ENCODE peak calls at places on chromosomes 2 and 18, in five cellular contexts. J, E, V, D and O are unnamed samples.

GRCh38 chr2:236249066-236249465 is 15.1 kb downstream of the ASB18 start:
- DNase-seq in J (no peak), E (no peak), V (no peak), D (no peak), O (no peak)

GRCh38 chr18:78871631-78872030 is 108.0 kb upstream of the SALL3 start:
- DNase-seq in V (no peak), J (no peak), E (no peak), D (no peak), O (no peak)

GRCh38 chr18:35728676-35729075 is 147.1 kb downstream of the GALNT1 start:
- DNase-seq in D (no peak), V (peak; percentile 18), J (no peak), E (no peak), O (no peak)

GRCh38 chr18:33605250-33605649 is 27.2 kb downstream of the ASXL3 start:
- DNase-seq in J (no peak), D (peak; percentile 5), V (peak; percentile 19), E (no peak), O (no peak)

GRCh38 chr2:219626540-219626939 is 890 bp upstream of the SLC4A3 start:
- DNase-seq in D (no peak), J (no peak), V (no peak), E (no peak), O (no peak)

GRCh38 chr2:217958889-217959235 is 43.9 kb downstream of the TNS1 start:
- DNase-seq in J (no peak), E (no peak), V (no peak), D (no peak), O (peak; percentile 8)

GRCh38 chr2:12317853-12318426 is 398.8 kb upstream of the TRIB2 start:
- DNase-seq in D (no peak), V (peak; percentile 89), E (peak; percentile 98), J (no peak), O (no peak)

GRCh38 chr2:9655441-9656269 is 24.9 kb upstream of the YWHAQ start:
- DNase-seq in J (peak; percentile 55), D (no peak), V (peak; percentile 79), E (peak; percentile 45), O (no peak)

GRCh38 chr2:80105020-80105419 is 199.5 kb downstream of the LRRTM1 start:
- DNase-seq in D (no peak), V (no peak), E (peak; percentile 78), J (no peak), O (no peak)

GRCh38 chr2:138298900-138299299 is 202.7 kb upstream of the SPOPL start:
- DNase-seq in V (no peak), J (peak; percentile 15), E (no peak), D (no peak), O (no peak)

GRCh38 chr2:149483004-149483605 is 104.5 kb downstream of the MMADHC start:
- DNase-seq in D (no peak), J (no peak), E (peak; percentile 14), V (peak; percentile 16), O (no peak)

GRCh38 chr2:23604731-23605130 is 219.8 kb downstream of the KLHL29 start:
- DNase-seq in V (no peak), E (no peak), J (no peak), D (no peak), O (no peak)

GRCh38 chr2:127225186-127225960 is 5.3 kb upstream of the CYP27C1 start:
- DNase-seq in E (peak; percentile 62), D (no peak), V (peak; percentile 34), J (no peak), O (no peak)

GRCh38 chr2:55922488-55922887 is 1.1 kb downstream of the EFEMP1 start:
- DNase-seq in J (no peak), E (peak; percentile 46), V (peak; percentile 77), D (no peak), O (no peak)

GRCh38 chr2:239693330-239693729 is 292.5 kb upstream of the HDAC4 start:
- DNase-seq in J (no peak), D (no peak), V (no peak), E (no peak), O (no peak)

GRCh38 chr2:216604458-216604857 is 28.8 kb upstream of the IGFBP2 start:
- DNase-seq in D (no peak), V (no peak), J (no peak), E (no peak), O (no peak)

GRCh38 chr18:55838841-55839240 is 250.8 kb upstream of the TCF4 start:
- DNase-seq in D (no peak), E (peak; percentile 83), J (no peak), V (no peak), O (no peak)

GRCh38 chr2:191539068-191539467 is 138.9 kb upstream of the NABP1 start:
- DNase-seq in E (peak; percentile 54), J (no peak), D (no peak), V (peak; percentile 56), O (no peak)

GRCh38 chr2:208033701-208034502 is 8.6 kb upstream of the PLEKHM3 start:
- DNase-seq in V (peak; percentile 46), J (peak; percentile 64), E (peak; percentile 56), D (no peak), O (no peak)

GRCh38 chr2:6053711-6054393 is 361.7 kb downstream of the SOX11 start:
- DNase-seq in E (no peak), V (no peak), J (no peak), D (no peak), O (no peak)

GRCh38 chr2:88187927-88188326 is 17.8 kb downstream of the THNSL2 start:
- DNase-seq in D (no peak), J (no peak), E (no peak), V (no peak), O (no peak)

GRCh38 chr2:104654813-104655212 is 199.1 kb upstream of the POU3F3 start:
- DNase-seq in J (no peak), E (no peak), V (peak; percentile 52), D (no peak), O (no peak)

GRCh38 chr2:218648473-218649100 is 10.8 kb downstream of the ZNF142 start:
- DNase-seq in V (peak; percentile 82), E (peak; percentile 75), J (peak; percentile 74), D (no peak), O (no peak)

GRCh38 chr2:169185711-169186110 is 116.3 kb downstream of the DHRS9 start:
- DNase-seq in V (no peak), J (no peak), E (no peak), D (no peak), O (no peak)

GRCh38 chr2:27021253-27021801 is 11.4 kb upstream of the TMEM214 start:
- DNase-seq in E (no peak), J (no peak), V (no peak), D (no peak), O (no peak)

GRCh38 chr2:207539470-207539869 is 9.7 kb downstream of the CREB1 start:
- DNase-seq in D (no peak), J (no peak), E (no peak), V (no peak), O (no peak)

GRCh38 chr2:217478831-217479435 is 523.9 kb downstream of the TNS1 start:
- DNase-seq in J (no peak), D (no peak), E (no peak), V (no peak), O (no peak)

GRCh38 chr2:205780645-205781044 is 98.3 kb downstream of the NRP2 start:
- DNase-seq in V (no peak), D (no peak), E (no peak), J (no peak), O (no peak)

GRCh38 chr2:60353863-60354262 is 199.6 kb downstream of the BCL11A start:
- DNase-seq in E (no peak), V (no peak), J (peak; percentile 42), D (no peak), O (no peak)

GRCh38 chr2:42371621-42372473 is 10.8 kb upstream of the COX7A2L start:
- DNase-seq in E (no peak), V (no peak), J (no peak), D (no peak), O (no peak)

GRCh38 chr2:10773841-10774341 is 38.7 kb downstream of the PDIA6 start:
- DNase-seq in V (no peak), D (peak; percentile 28), J (peak; percentile 37), E (no peak), O (no peak)

GRCh38 chr2:113240915-113241911 is 37.5 kb downstream of the PAX8 start:
- DNase-seq in E (peak; percentile 100), D (no peak), J (no peak), V (peak; percentile 98), O (peak; percentile 85)

GRCh38 chr2:42342061-42342794 is 18.8 kb downstream of the COX7A2L start:
- DNase-seq in J (peak; percentile 38), V (peak; percentile 86), E (peak; percentile 97), D (no peak), O (no peak)

GRCh38 chr2:9753276-9753600 is 90.0 kb upstream of the TAF1B start:
- DNase-seq in E (peak; percentile 97), D (no peak), J (peak; percentile 75), V (peak; percentile 85), O (peak; percentile 93)

GRCh38 chr2:11377915-11378649 is 33.6 kb upstream of the ROCK2 start:
- DNase-seq in V (peak; percentile 65), D (no peak), J (peak; percentile 82), E (peak; percentile 13), O (no peak)

GRCh38 chr2:29295843-29296242 is 180.6 kb downstream of the CLIP4 start:
- DNase-seq in V (peak; percentile 7), E (peak; percentile 23), J (no peak), D (no peak), O (no peak)
- TF ChIP-seq CTCF in V (peak; percentile 2), E (peak; percentile 24), J (no peak), D (no peak), O (peak; percentile 11)

GRCh38 chr2:85247591-85247990 is 80.2 kb downstream of the TGOLN2 start:
- DNase-seq in D (no peak), E (no peak), J (no peak), V (no peak), O (no peak)
- TF ChIP-seq CTCF in D (no peak), E (no peak), J (no peak), V (no peak), O (no peak)

DNA sequence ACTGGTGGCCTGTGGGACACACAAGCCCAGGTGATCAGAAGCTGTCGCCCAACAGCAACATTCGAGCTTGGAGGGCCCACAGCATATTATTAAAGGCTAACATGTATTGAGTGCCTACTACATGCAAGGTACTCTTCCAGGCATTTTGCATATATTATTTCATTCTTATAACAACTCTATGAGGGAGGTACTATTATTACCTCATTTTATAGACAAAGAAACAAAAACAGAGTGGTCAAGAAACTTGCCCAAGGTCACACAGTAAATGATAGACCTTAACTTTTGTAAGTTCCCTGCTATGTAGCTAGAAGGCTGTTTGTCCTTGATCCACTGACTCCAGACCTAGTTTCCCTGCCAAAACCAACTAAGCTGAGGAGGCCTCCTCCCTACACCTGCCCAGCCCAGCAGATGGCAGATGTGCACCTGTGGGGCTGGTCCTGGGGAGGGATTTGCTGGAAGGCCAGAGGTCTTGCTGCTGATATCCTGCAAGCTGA is 35.7 kb downstream of the KANSL3 start:
- DNase-seq in J (no peak), E (no peak), V (no peak), D (no peak), O (no peak)
- TF ChIP-seq CTCF in J (no peak), E (no peak), V (no peak), D (no peak), O (no peak)

DNA sequence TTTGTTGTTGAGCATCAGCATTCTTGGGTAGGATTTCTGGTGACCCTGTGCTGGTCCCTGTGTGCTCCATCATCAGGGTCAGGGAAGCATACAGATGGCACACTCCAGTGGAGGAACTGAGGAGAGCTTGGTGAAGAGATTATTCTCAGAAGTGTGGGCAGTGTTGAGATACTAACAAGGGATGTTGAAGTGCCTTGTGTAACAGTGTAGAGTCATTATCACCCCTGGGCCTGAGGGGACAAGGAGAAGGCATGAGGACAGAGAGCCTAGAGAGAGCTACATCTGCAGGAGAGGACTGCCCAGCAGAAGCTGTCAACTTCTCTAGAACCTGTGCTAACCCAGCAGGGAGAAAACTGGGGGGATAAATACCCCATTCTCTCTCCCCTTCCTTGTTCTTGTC is 189.0 kb downstream of the PLCL1 start:
- DNase-seq in J (no peak), E (no peak), V (no peak), D (no peak), O (no peak)
- TF ChIP-seq CTCF in J (no peak), E (no peak), V (no peak), D (no peak), O (no peak)